ENCODE peak calls at places on chromosomes 5 and 9, in four cellular contexts. J is G401, S is NCI-H446 treated with DMSO at 0.1 percent for 48 hours, F is left ventricle myocardium superior. I is an unnamed sample.

GRCh38 chr9:114169029-114169939 is 13.9 kb downstream of the COL27A1 start:
- DNase-seq in J (no peak), S (no peak), F (no peak), I (no peak)

GRCh38 chr5:135667204-135667603 is 88.4 kb upstream of the CXCL14 start:
- DNase-seq in J (no peak), S (no peak), F (no peak), I (no peak)

GRCh38 chr5:17257705-17258273 is 40.4 kb downstream of the BASP1 start:
- DNase-seq in J (peak), S (no peak), F (no peak), I (peak)

GRCh38 chr9:120439147-120439546 is 140.8 kb downstream of the CDK5RAP2 start:
- DNase-seq in J (peak), S (no peak), F (no peak), I (peak)

GRCh38 chr5:122699226-122699625 is 75.7 kb upstream of the SNX2 start:
- DNase-seq in J (no peak), S (no peak), F (no peak), I (no peak)

GRCh38 chr9:99118782-99119466 is 14.0 kb downstream of the TGFBR1 start:
- DNase-seq in J (no peak), S (no peak), F (no peak), I (no peak)

GRCh38 chr5:159061834-159062530 is 37.7 kb downstream of the EBF1 start:
- DNase-seq in J (peak), S (no peak), F (no peak), I (peak)

GRCh38 chr5:22250528-22250927 is 602.6 kb downstream of the CDH12 start:
- DNase-seq in J (no peak), S (no peak), F (no peak), I (no peak)

GRCh38 chr5:172490739-172491461 is 36.6 kb upstream of the SH3PXD2B start:
- DNase-seq in J (peak), S (no peak), F (no peak), I (peak)

GRCh38 chr5:167723254-167723871 is 568.1 kb upstream of the WWC1 start:
- DNase-seq in J (peak), S (no peak), F (peak), I (peak)

GRCh38 chr5:57989378-57989777 is 470.5 kb downstream of the PLK2 start:
- DNase-seq in J (no peak), S (no peak), F (no peak), I (no peak)

GRCh38 chr9:10268500-10269485 is 344.0 kb downstream of the PTPRD start:
- DNase-seq in J (peak), S (peak), F (no peak), I (peak)

GRCh38 chr9:114364528-114365041 is 23.2 kb downstream of the AKNA start:
- DNase-seq in J (no peak), S (no peak), F (no peak), I (no peak)

GRCh38 chr5:126358525-126358924 is 64.7 kb upstream of the GRAMD2B start:
- DNase-seq in J (no peak), S (no peak), F (no peak), I (no peak)

GRCh38 chr9:127319366-127320121 is 55.0 kb downstream of the GARNL3 start:
- DNase-seq in J (no peak), S (no peak), F (no peak), I (no peak)

GRCh38 chr5:54397420-54397819 is 58.1 kb upstream of the HSPB3 start:
- DNase-seq in J (no peak), S (no peak), F (no peak), I (no peak)

GRCh38 chr5:2981652-2982051 is 230.2 kb upstream of the IRX2 start:
- DNase-seq in J (no peak), S (no peak), F (no peak), I (no peak)

GRCh38 chr9:133844876-133845658 is 106.9 kb upstream of the SARDH start:
- DNase-seq in J (no peak), S (no peak), F (peak), I (no peak)

GRCh38 chr9:78831726-78832125 is 534.8 kb downstream of the PSAT1 start:
- DNase-seq in J (no peak), S (no peak), F (no peak), I (no peak)

GRCh38 chr5:134561871-134562296 is 36.4 kb downstream of the JADE2 start:
- DNase-seq in J (peak), S (no peak), F (peak), I (peak)

GRCh38 chr9:132854832-132855231 is 23.3 kb downstream of the AK8 start:
- DNase-seq in J (no peak), S (no peak), F (no peak), I (no peak)

GRCh38 chr5:75156585-75156984 is 80.1 kb downstream of the ANKRD31 start:
- DNase-seq in J (peak), S (no peak), F (no peak), I (peak)

GRCh38 chr5:143245929-143246561 is 157.4 kb downstream of the NR3C1 start:
- DNase-seq in J (peak), S (peak), F (no peak), I (peak)

GRCh38 chr5:78424680-78425079 is 64.3 kb downstream of the SCAMP1 start:
- DNase-seq in J (no peak), S (no peak), F (no peak), I (no peak)

GRCh38 chr5:140869555-140869886 is 764 bp downstream of the PCDHA11 start:
- DNase-seq in J (no peak), S (no peak), F (no peak), I (no peak)

GRCh38 chr5:168047043-168047668 is 244.3 kb upstream of the WWC1 start:
- DNase-seq in J (peak), S (no peak), F (peak), I (peak)

I was measured in cerebellar cortex.